ENCODE peak calls at places on chromosome 22, in ten cellular contexts. V is activated CD4-positive, CD25-positive, alpha-beta regulatory T cell; Q is EL; J is body of pancreas; O is stimulated activated CD4-positive, alpha-beta T cell treated with anti-CD3 and anti-CD28 coated beads, Interleukin-12 subunit alpha, Interleukin-12 subunit beta, amount 100 ng/mL, for 24 hours; B is HS-5; F is NCI-H146; D is sigmoid colon; K is psoas muscle; Z is NCI-H345. W is an unnamed sample.

GRCh38 chr22:44103735-44104134 is 77.0 kb upstream of the PARVG start:
- DNase-seq in D (peak; percentile 8), Q (no peak), K (peak; percentile 27), B (no peak), V (no peak), Z (no peak), O (no peak), J (no peak), F (no peak), W (no peak)

GRCh38 chr22:49026476-49027121 is 801.1 kb downstream of the BRD1 start:
- DNase-seq in V (no peak), Z (peak; percentile 48), K (peak; percentile 27), D (no peak), B (no peak), O (no peak), Q (no peak), F (peak; percentile 29), J (no peak), W (peak; percentile 40)

GRCh38 chr22:19508024-19508776 is 16.0 kb downstream of the CLDN5 start:
- DNase-seq in K (no peak), J (no peak), B (no peak), O (no peak), Z (no peak), V (no peak), Q (no peak), D (no peak), F (no peak), W (no peak)

GRCh38 chr22:33697640-33698039 is 222.6 kb downstream of the LARGE1 start:
- DNase-seq in J (no peak), B (no peak), V (no peak), K (no peak), F (no peak), Z (no peak), D (no peak), O (no peak), Q (no peak), W (no peak)

GRCh38 chr22:21003782-21004181 is 1.9 kb upstream of the THAP7 start:
- DNase-seq in F (peak; percentile 49), Z (peak; percentile 10), J (no peak), O (no peak), Q (no peak), B (no peak), V (no peak), K (no peak), D (no peak), W (peak; percentile 73)

GRCh38 chr22:39502789-39503464 is 837 bp downstream of the MIEF1 start:
- DNase-seq in F (no peak), O (no peak), K (peak; percentile 37), Z (no peak), Q (peak; percentile 53), D (no peak), J (no peak), V (no peak), B (no peak), W (peak; percentile 66)

GRCh38 chr22:38203090-38203810 is 1.5 kb downstream of the MAFF start:
- DNase-seq in O (no peak), J (peak; percentile 79), B (no peak), K (no peak), Z (peak; percentile 40), Q (peak; percentile 61), V (no peak), D (peak; percentile 81), F (peak; percentile 41), W (peak; percentile 69)

GRCh38 chr22:47169801-47170140 is 407.3 kb downstream of the TBC1D22A start:
- DNase-seq in V (no peak), J (no peak), O (no peak), F (no peak), B (no peak), D (no peak), Z (no peak), Q (no peak), K (peak; percentile 23), W (no peak)

GRCh38 chr22:37747090-37747714 is 50.4 kb downstream of the TRIOBP start:
- DNase-seq in O (no peak), B (no peak), F (no peak), K (no peak), Z (no peak), D (peak; percentile 84), J (no peak), V (no peak), Q (peak; percentile 89), W (no peak)

GRCh38 chr22:36086170-36086490 is 57.5 kb upstream of the RBFOX2 start:
- DNase-seq in O (no peak), K (no peak), B (no peak), D (peak; percentile 48), Q (peak; percentile 26), Z (no peak), J (no peak), V (no peak), F (no peak), W (no peak)

GRCh38 chr22:46335201-46336118 is at the start of gene TRMU:
- DNase-seq in B (peak; percentile 36), Z (peak; percentile 69), J (peak; percentile 87), D (peak; percentile 91), F (peak; percentile 74), V (peak; percentile 54), K (peak; percentile 94), Q (peak; percentile 90), O (peak; percentile 69), W (peak; percentile 93)

GRCh38 chr22:19959043-19959586 is 17.5 kb upstream of the TXNRD2 start:
- DNase-seq in B (no peak), D (peak; percentile 88), O (no peak), V (no peak), K (peak; percentile 78), Q (no peak), F (no peak), J (peak; percentile 81), Z (no peak), W (peak; percentile 34)

GRCh38 chr22:36149464-36149863 is 11.1 kb downstream of the APOL3 start:
- DNase-seq in D (peak; percentile 55), Q (no peak), O (no peak), J (no peak), B (no peak), K (no peak), V (no peak), F (no peak), Z (no peak), W (no peak)

GRCh38 chr22:33112606-33113005 is 54.4 kb upstream of the SYN3 start:
- DNase-seq in K (no peak), V (no peak), F (peak; percentile 97), J (no peak), Q (no peak), B (no peak), Z (peak; percentile 52), D (no peak), O (no peak), W (peak; percentile 92)

GRCh38 chr22:30206964-30207363 is 39.6 kb downstream of the LIF start:
- DNase-seq in J (peak; percentile 71), B (peak; percentile 92), F (no peak), O (no peak), K (no peak), Z (peak; percentile 18), Q (peak; percentile 99), D (peak; percentile 82), V (no peak), W (no peak)

GRCh38 chr22:17974703-17975372 is 49.5 kb downstream of the MICAL3 start:
- DNase-seq in O (peak; percentile 19), D (no peak), J (no peak), Z (no peak), Q (no peak), K (no peak), B (no peak), V (no peak), F (no peak), W (no peak)

GRCh38 chr22:45155050-45155840 is 8.5 kb upstream of the NUP50 start:
- DNase-seq in O (no peak), Q (no peak), V (no peak), D (no peak), B (no peak), J (no peak), F (no peak), K (no peak), Z (no peak), W (no peak)

W was measured in NCI-H69.